ENCODE peak calls at places on chromosomes 13 and 19, in six cellular contexts. X is T-helper 17 cell; T is body of pancreas; A is CD4-positive, alpha-beta memory T cell; F is pancreas; I is CD8-positive, alpha-beta T cell. Q is an unnamed sample. For H3K9me3, the result is how much of the 10 kb centered on the place peaks cover.

GRCh38 chr19:29413435-29413834 is 112.4 kb upstream of the VSTM2B start:
- DNase-seq in I (no peak), F (no peak), A (no peak), T (no peak), X (no peak), Q (no peak)

GRCh38 chr13:89163081-89163480 is 1491.9 kb downstream of the SLITRK5 start:
- DNase-seq in I (no peak), T (no peak), X (no peak), A (no peak), F (no peak), Q (no peak)

GRCh38 chr19:4068058-4068966 is 1.6 kb upstream of the ZBTB7A start:
- DNase-seq in T (no peak), A (peak), F (no peak), I (no peak), X (no peak), Q (no peak)

GRCh38 chr19:51687791-51688664 is 5.1 kb upstream of the SPACA6 start:
- DNase-seq in T (peak), I (no peak), A (no peak), X (no peak), F (no peak), Q (no peak)

GRCh38 chr19:45177817-45178261 is at the start of gene TRAPPC6A:
- DNase-seq in F (no peak), X (no peak), A (no peak), T (no peak), I (no peak), Q (no peak)

GRCh38 chr13:111424134-111424533 is 103.7 kb downstream of the TEX29 start:
- DNase-seq in F (no peak), A (no peak), T (no peak), I (no peak), X (no peak), Q (no peak)

GRCh38 chr19:18762125-18763023 is 28.7 kb downstream of the COMP start:
- DNase-seq in T (peak), F (peak), X (no peak), I (no peak), A (no peak), Q (no peak)

GRCh38 chr19:14786421-14786851 is 8.1 kb upstream of the ADGRE2 start:
- DNase-seq in A (no peak), T (no peak), X (no peak), F (no peak), I (peak), Q (no peak)

GRCh38 chr13:20714161-20714560 is 10.7 kb downstream of the IL17D start:
- DNase-seq in X (no peak), F (no peak), A (no peak), T (no peak), I (no peak), Q (no peak)

GRCh38 chr19:53982056-53982455 is 9.4 kb upstream of the CACNG6 start:
- DNase-seq in F (no peak), X (no peak), I (no peak), A (no peak), T (peak), Q (no peak)

GRCh38 chr19:48770223-48770622 is 14.9 kb downstream of the FGF21 start:
- DNase-seq in A (no peak), T (no peak), I (no peak), F (no peak), X (no peak), Q (no peak)

GRCh38 chr13:51113969-51114368 is 2.9 kb upstream of the C13orf42 start:
- DNase-seq in F (no peak), A (no peak), X (no peak), T (no peak), I (no peak), Q (no peak)

GRCh38 chr19:57071414-57071813 is 48.4 kb upstream of the USP29 start:
- DNase-seq in I (no peak), X (no peak), F (no peak), A (no peak), T (no peak), Q (no peak)
- H3K9me3 ChIP-seq in I (under half), X (under half), F (under half), A (under half), T (under half), Q (under half)

GRCh38 chr19:15944401-15944800 is 4.4 kb upstream of the OR10H4 start:
- DNase-seq in I (no peak), F (no peak), A (no peak), X (no peak), T (no peak), Q (no peak)
- H3K9me3 ChIP-seq in I (under half), F (under half), A (under half), X (under half), T (under half), Q (under half)

GRCh38 chr19:36833430-36833829 is 4.8 kb downstream of the ZNF790 start:
- DNase-seq in I (no peak), A (no peak), X (no peak), F (no peak), T (no peak), Q (no peak)
- H3K9me3 ChIP-seq in I (under half), A (half or more), X (under half), F (under half), T (half or more), Q (under half)

GRCh38 chr13:54705738-54706137 is 1677.1 kb downstream of the OLFM4 start:
- DNase-seq in X (no peak), F (no peak), I (no peak), A (no peak), T (no peak), Q (no peak)

DNA sequence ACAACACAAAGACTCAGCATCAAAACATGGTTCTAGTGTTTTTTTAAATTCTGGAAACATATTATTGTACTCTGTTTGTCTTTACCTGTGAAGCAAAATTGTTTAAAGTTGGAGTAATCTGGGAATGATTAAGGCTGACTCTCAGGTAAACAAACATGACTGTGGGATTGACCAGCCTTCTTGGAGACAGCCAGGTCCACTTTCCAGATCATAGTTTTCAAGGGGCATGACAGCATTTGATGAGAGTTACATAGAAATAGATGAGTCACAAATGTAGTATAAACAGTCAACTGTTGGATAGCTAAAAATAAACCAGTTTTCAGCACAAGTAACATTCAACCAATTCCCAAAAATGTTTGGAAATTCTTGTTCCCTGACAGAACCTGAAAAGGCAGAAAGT is 1680.9 kb downstream of the OLFM4 start:
- DNase-seq in I (no peak), F (no peak), X (no peak), A (no peak), T (no peak), Q (no peak)
- H3K9me3 ChIP-seq in I (under half), F (under half), X (under half), A (under half), T (under half), Q (under half)

GRCh38 chr13:41152005-41152404 is 19.4 kb upstream of the KBTBD6 start:
- DNase-seq in F (no peak), I (no peak), X (no peak), A (no peak), T (no peak), Q (no peak)
- H3K9me3 ChIP-seq in F (under half), I (under half), X (under half), A (under half), T (under half), Q (under half)

GRCh38 chr19:23439623-23440022 is 44.4 kb upstream of the ZNF91 start:
- DNase-seq in T (no peak), I (no peak), X (no peak), F (no peak), A (no peak), Q (no peak)
- H3K9me3 ChIP-seq in T (under half), I (under half), X (under half), F (under half), A (under half), Q (under half)

DNA sequence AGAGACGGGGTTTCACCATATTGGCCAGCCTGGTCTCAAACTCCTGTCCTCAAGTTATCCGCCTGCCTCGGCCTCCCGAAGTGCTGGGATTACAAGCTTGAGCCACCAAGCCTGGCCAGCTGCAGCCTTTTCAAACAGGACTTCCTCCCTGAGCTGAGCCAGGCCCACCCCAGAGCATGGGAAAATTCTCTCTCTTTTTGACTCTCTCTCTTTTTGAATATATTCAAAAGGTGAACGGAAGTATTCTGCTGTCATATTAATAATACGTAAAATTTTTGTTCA is 539 bp upstream of the ZNF506 start:
- DNase-seq in X (no peak), F (no peak), A (no peak), I (no peak), T (peak), Q (no peak)
- H3K9me3 ChIP-seq in X (under half), F (under half), A (under half), I (under half), T (under half), Q (under half)

GRCh38 chr13:110400786-110401533 is 93.9 kb downstream of the COL4A2 start:
- DNase-seq in X (no peak), I (no peak), F (no peak), T (no peak), A (no peak), Q (no peak)
- H3K9me3 ChIP-seq in X (under half), I (under half), F (under half), T (under half), A (under half), Q (under half)

DNA sequence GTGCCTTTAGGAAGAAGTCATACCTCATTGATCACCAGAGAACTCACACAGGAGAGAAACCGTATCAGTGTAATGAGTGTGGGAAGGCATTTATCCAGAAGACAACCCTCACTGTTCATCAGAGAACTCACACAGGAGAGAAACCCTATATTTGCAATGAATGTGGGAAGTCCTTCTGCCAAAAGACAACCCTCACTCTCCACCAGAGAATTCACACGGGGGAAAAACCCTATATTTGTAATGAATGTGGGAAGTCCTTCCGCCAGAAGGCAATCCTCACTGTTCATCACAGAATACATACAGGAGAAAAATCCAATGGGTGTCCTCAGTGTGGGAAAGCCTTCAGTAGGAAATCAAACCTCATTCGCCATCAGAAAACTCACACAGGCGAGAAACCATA is 21.9 kb downstream of the ZNF382 start:
- DNase-seq in I (no peak), A (no peak), F (no peak), T (no peak), X (no peak), Q (no peak)
- H3K9me3 ChIP-seq in I (half or more), A (half or more), F (under half), T (half or more), X (under half), Q (half or more)

GRCh38 chr19:46346821-46347571 is at the start of gene PPP5C:
- DNase-seq in F (peak), X (peak), A (peak), I (peak), T (peak), Q (peak)
- H3K9me3 ChIP-seq in F (under half), X (under half), A (under half), I (under half), T (under half), Q (under half)